ENCODE peak calls at places on chromosomes 11 and 22, in eight cellular contexts. A is heart left ventricle, W is IMR-90, R is mammary epithelial cell, N is PC-3, C is transverse colon, Z is ovary, X is cardiac muscle cell. I is an unnamed sample.

GRCh38 chr22:21067075-21067900 is 21.5 kb downstream of the LRRC74B start:
- DNase-seq in R (no peak), C (no peak), N (no peak), Z (no peak), W (no peak), X (no peak), A (no peak), I (no peak)

GRCh38 chr11:97902828-97903227 is 1117.9 kb upstream of the CNTN5 start:
- DNase-seq in W (no peak), A (no peak), R (no peak), N (no peak), X (no peak), Z (no peak), C (no peak), I (no peak)

GRCh38 chr11:19367051-19367709 is 126.4 kb upstream of the E2F8 start:
- DNase-seq in R (no peak), X (no peak), C (no peak), A (no peak), N (peak; percentile 37), Z (no peak), W (peak; percentile 85), I (peak; percentile 74)

GRCh38 chr22:28408702-28409101 is 270.9 kb downstream of the TTC28 start:
- DNase-seq in Z (no peak), X (no peak), C (no peak), N (no peak), W (peak; percentile 53), R (no peak), A (no peak), I (no peak)

GRCh38 chr11:76240143-76240505 is 33.8 kb upstream of the WNT11 start:
- DNase-seq in A (no peak), X (no peak), Z (no peak), N (no peak), C (no peak), R (no peak), W (no peak), I (no peak)

GRCh38 chr11:12581923-12582322 is 92.3 kb upstream of the TEAD1 start:
- DNase-seq in C (no peak), Z (no peak), A (no peak), X (peak; percentile 71), R (peak; percentile 80), W (peak; percentile 88), N (peak; percentile 89), I (peak; percentile 84)

GRCh38 chr22:30890689-30891442 is 77.7 kb downstream of the MORC2 start:
- DNase-seq in C (peak; percentile 41), R (peak; percentile 22), N (peak; percentile 53), W (peak; percentile 10), Z (no peak), A (no peak), X (peak; percentile 51), I (peak; percentile 23)

GRCh38 chr11:72703281-72704008 is 29.2 kb upstream of the PDE2A start:
- DNase-seq in Z (peak; percentile 92), W (peak; percentile 63), X (no peak), A (peak; percentile 71), C (no peak), R (no peak), N (no peak), I (peak; percentile 43)

GRCh38 chr11:110409174-110409573 is 20.6 kb upstream of the FDX1 start:
- DNase-seq in C (no peak), N (no peak), W (peak; percentile 37), X (no peak), A (no peak), Z (no peak), R (peak; percentile 15), I (no peak)

GRCh38 chr22:18005201-18005926 is 19.0 kb downstream of the MICAL3 start:
- DNase-seq in N (no peak), A (no peak), W (no peak), C (no peak), R (no peak), X (no peak), Z (no peak), I (no peak)

GRCh38 chr11:299951-300735 is 817 bp upstream of the IFITM5 start:
- DNase-seq in X (peak; percentile 38), C (no peak), R (no peak), N (no peak), A (no peak), Z (peak; percentile 22), W (peak; percentile 28), I (no peak)

GRCh38 chr11:76206327-76207081 is at the start of gene WNT11:
- DNase-seq in N (peak; percentile 57), W (no peak), A (peak; percentile 61), C (peak; percentile 82), R (peak; percentile 20), Z (peak; percentile 59), X (peak; percentile 90), I (peak; percentile 12)

GRCh38 chr11:93000511-93001476 is 31.3 kb downstream of the MTNR1B start:
- DNase-seq in R (peak; percentile 90), Z (no peak), A (no peak), W (peak; percentile 95), N (peak; percentile 70), C (no peak), X (no peak), I (peak; percentile 63)

GRCh38 chr22:32853662-32854061 is 52.2 kb downstream of the TIMP3 start:
- DNase-seq in R (no peak), Z (no peak), N (no peak), X (no peak), C (no peak), A (no peak), W (no peak), I (no peak)

GRCh38 chr22:32855023-32855756 is 53.7 kb downstream of the TIMP3 start:
- DNase-seq in N (no peak), A (no peak), Z (no peak), R (no peak), X (no peak), C (no peak), W (no peak), I (no peak)

GRCh38 chr22:32850591-32851517 is 49.3 kb downstream of the TIMP3 start:
- DNase-seq in N (no peak), A (peak; percentile 72), X (no peak), C (peak; percentile 63), Z (peak; percentile 93), W (no peak), R (no peak), I (no peak)

GRCh38 chr22:32852346-32853251 is 51.1 kb downstream of the TIMP3 start:
- DNase-seq in C (no peak), A (peak; percentile 75), R (no peak), Z (peak; percentile 64), W (no peak), X (peak; percentile 40), N (no peak), I (peak; percentile 39)

DNA sequence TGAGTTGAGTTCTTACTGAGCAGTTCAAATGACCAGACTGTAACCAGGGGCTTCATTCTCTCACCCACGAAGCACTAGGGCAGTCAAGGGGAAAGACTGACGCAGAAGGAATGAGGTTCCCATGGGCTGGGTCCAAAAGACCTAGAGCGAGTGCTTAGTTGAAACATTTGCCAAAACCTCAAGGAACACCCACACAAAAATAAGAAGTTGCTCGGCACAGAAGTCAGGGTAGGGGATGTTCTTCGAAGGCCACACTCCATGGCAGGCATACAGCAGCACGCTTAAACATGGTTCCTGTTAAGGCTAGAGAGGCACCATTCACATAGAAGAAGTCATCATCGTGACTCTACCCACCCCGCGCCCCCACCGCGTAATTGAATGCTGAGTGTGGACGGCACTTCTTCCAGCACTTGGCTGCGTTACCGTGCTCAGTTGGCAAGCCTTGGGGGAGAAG is 52.9 kb downstream of the TIMP3 start:
- DNase-seq in W (no peak), X (no peak), Z (no peak), R (no peak), A (no peak), C (no peak), N (no peak), I (no peak)
- H3K36me3 ChIP-seq in W (peaks cover 81% of the 10 kb centered on the region), X (peaks cover 18% of the 10 kb centered on the region), Z (no peaks in the 10 kb centered on the region), R (peaks cover 49% of the 10 kb centered on the region), A (no peaks in the 10 kb centered on the region), C (no peaks in the 10 kb centered on the region), N (no peaks in the 10 kb centered on the region), I (peaks cover 84% of the 10 kb centered on the region)

DNA sequence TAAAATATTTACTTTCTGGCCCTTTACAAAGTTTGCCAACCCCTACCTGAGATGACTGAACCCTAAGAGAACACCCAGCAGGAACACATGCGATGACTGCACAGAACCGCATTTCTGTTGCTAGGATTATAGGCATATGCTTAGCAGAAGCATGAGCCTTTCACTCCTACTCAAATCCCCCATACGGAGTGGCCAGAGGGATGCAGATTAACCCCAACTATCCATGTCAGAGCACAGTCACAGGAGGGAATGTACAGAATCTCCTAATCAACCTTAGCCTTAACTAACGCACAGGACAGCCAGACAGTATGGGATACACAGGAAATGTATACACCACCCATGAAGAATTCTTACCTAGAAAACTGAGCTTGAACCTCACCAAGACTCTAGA is 6.2 kb downstream of the HPS4 start:
- DNase-seq in A (no peak), R (no peak), W (no peak), X (no peak), C (no peak), Z (no peak), N (no peak), I (peak; percentile 17)
- H3K27ac ChIP-seq in A (no peak overlapping the region), R (no peak overlapping the region), W (no peak overlapping the region), X (no peak overlapping the region), C (no peak overlapping the region), Z (no peak overlapping the region), N (no peak overlapping the region), I (peak overlapping the region; percentile 72)

GRCh38 chr11:62545437-62546243 is 966 bp downstream of the AHNAK start:
- DNase-seq in A (peak; percentile 97), Z (peak; percentile 98), R (peak; percentile 88), N (peak; percentile 99), X (peak; percentile 84), C (peak; percentile 93), W (peak; percentile 93), I (peak; percentile 87)

GRCh38 chr11:62542750-62543567 is 3.6 kb downstream of the AHNAK start:
- DNase-seq in Z (peak; percentile 84), X (peak; percentile 81), W (peak; percentile 70), C (peak; percentile 87), A (peak; percentile 89), N (peak; percentile 92), R (peak; percentile 78), I (peak; percentile 55)

GRCh38 chr11:62542111-62542745 is 4.4 kb downstream of the AHNAK start:
- DNase-seq in N (no peak), R (no peak), X (no peak), C (peak; percentile 68), A (no peak), W (peak; percentile 23), Z (no peak), I (no peak)

GRCh38 chr11:62544521-62545436 is 1.8 kb downstream of the AHNAK start:
- DNase-seq in N (peak; percentile 50), Z (no peak), R (no peak), W (no peak), X (no peak), A (peak; percentile 55), C (peak; percentile 68), I (no peak)

GRCh38 chr11:62543680-62544444 is 2.7 kb downstream of the AHNAK start:
- DNase-seq in Z (no peak), W (no peak), C (no peak), R (no peak), N (peak; percentile 29), X (no peak), A (no peak), I (no peak)
- H3K4me3 ChIP-seq in Z (peak overlapping the region; percentile 99), W (peak overlapping the region; percentile 85), C (peak overlapping the region; percentile 96), R (peak overlapping the region; percentile 82), N (peak overlapping the region; percentile 96), X (no peak overlapping the region), A (peak overlapping the region; percentile 99), I (peak overlapping the region; percentile 90)

DNA sequence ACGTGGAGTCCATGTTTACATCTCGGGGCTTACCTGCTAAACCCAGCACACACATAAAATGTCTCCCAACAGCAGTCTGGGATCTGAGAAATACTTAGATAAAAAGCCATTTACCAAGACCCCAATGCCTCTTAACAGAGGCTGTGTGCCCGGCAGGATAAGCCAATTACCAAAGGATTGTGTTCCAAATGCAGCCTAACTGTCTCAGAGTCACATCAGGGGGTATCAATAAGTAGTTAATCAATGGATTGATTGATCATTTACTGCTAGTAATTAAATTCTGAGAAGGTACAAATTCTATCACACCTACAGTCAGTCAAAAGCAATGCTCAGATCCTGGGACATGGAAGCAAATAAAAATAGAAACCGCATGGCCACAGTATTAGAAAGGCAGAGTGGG is 125.6 kb downstream of the DSCAML1 start:
- DNase-seq in W (no peak), X (no peak), C (no peak), R (no peak), A (no peak), N (no peak), Z (no peak), I (no peak)
- H3K36me3 ChIP-seq in W (no peaks in the 10 kb centered on the region), X (no peaks in the 10 kb centered on the region), C (no peaks in the 10 kb centered on the region), R (no peaks in the 10 kb centered on the region), A (no peaks in the 10 kb centered on the region), N (no peaks in the 10 kb centered on the region), Z (no peaks in the 10 kb centered on the region), I (no peaks in the 10 kb centered on the region)